ENCODE peak calls at places on chromosomes 3 and 15, in five cellular contexts. G, R, H, C and K are unnamed samples.

GRCh38 chr15:38182900-38183299 is 69.7 kb upstream of the SPRED1 start:
- DNase-seq in R (no peak), G (no peak), H (no peak), C (no peak), K (no peak)

GRCh38 chr3:10783360-10784346 is 32.4 kb upstream of the SLC6A11 start:
- DNase-seq in G (peak; percentile 38), H (no peak), R (no peak), C (no peak), K (no peak)

GRCh38 chr15:43794269-43795037 is 2.3 kb downstream of the SERF2 start:
- DNase-seq in C (no peak), R (peak; percentile 25), G (no peak), H (no peak), K (no peak)

GRCh38 chr15:63274427-63274826 is 3.0 kb upstream of the APH1B start:
- DNase-seq in H (no peak), G (peak; percentile 21), R (no peak), C (no peak), K (no peak)

GRCh38 chr15:33592864-33593263 is 282.1 kb downstream of the RYR3 start:
- DNase-seq in G (no peak), H (no peak), R (no peak), C (no peak), K (no peak)

GRCh38 chr15:34732430-34732829 is 22.4 kb downstream of the GJD2 start:
- DNase-seq in G (no peak), C (peak; percentile 15), H (no peak), R (no peak), K (no peak)

GRCh38 chr15:70319466-70319865 is 221.7 kb upstream of the TLE3 start:
- DNase-seq in H (no peak), C (no peak), R (no peak), G (no peak), K (no peak)

GRCh38 chr15:76073554-76073953 is 13.8 kb downstream of the TMEM266 start:
- DNase-seq in G (no peak), H (no peak), R (no peak), C (no peak), K (no peak)

GRCh38 chr3:65326574-65326973 is 638.8 kb upstream of the ADAMTS9 start:
- DNase-seq in G (no peak), C (no peak), R (no peak), H (no peak), K (no peak)

GRCh38 chr3:44125241-44125640 is 116.4 kb upstream of the TOPAZ1 start:
- DNase-seq in R (no peak), C (peak; percentile 4), G (no peak), H (no peak), K (no peak)

GRCh38 chr3:55481067-55481917 is 5.8 kb downstream of the WNT5A start:
- DNase-seq in C (no peak), R (no peak), G (peak; percentile 34), H (no peak), K (no peak)

GRCh38 chr3:131142580-131142979 is 115.9 kb downstream of the NEK11 start:
- DNase-seq in H (no peak), G (no peak), R (no peak), C (peak; percentile 3), K (no peak)

GRCh38 chr3:72310028-72310987 is 525.4 kb upstream of the PROK2 start:
- DNase-seq in H (no peak), C (peak; percentile 79), R (no peak), G (no peak), K (no peak)

GRCh38 chr3:172585954-172586353 is 62.7 kb upstream of the TNFSF10 start:
- DNase-seq in G (no peak), C (no peak), H (no peak), R (no peak), K (no peak)

GRCh38 chr3:52670621-52671521 is 14.8 kb downstream of the PBRM1 start:
- DNase-seq in R (no peak), H (no peak), G (no peak), C (peak; percentile 99), K (no peak)

GRCh38 chr3:15969874-15970640 is 172.3 kb upstream of the ANKRD28 start:
- DNase-seq in C (no peak), G (no peak), R (no peak), H (no peak), K (no peak)

GRCh38 chr3:133893683-133894333 is 1.9 kb downstream of the RAB6B start:
- DNase-seq in R (no peak), C (no peak), H (no peak), G (no peak), K (no peak)

GRCh38 chr3:14042680-14043079 is 82.0 kb downstream of the CHCHD4 start:
- DNase-seq in C (peak; percentile 9), H (no peak), R (no peak), G (no peak), K (no peak)